ENCODE peak calls at places on chromosomes 11 and 22, in seven cellular contexts. G, Y, Z, X, U, D and R are unnamed samples.

GRCh38 chr11:635945-636510 is 1.0 kb upstream of the DRD4 start:
- DNase-seq in G (no peak), U (no peak), Z (no peak), X (no peak), Y (no peak), D (no peak), R (no peak)

GRCh38 chr11:62427630-62428233 is 8.9 kb downstream of the SCGB1A1 start:
- DNase-seq in D (no peak), X (no peak), G (peak), Y (no peak), U (peak), Z (no peak), R (peak)

GRCh38 chr11:5865826-5866225 is 8.3 kb upstream of the OR52E8 start:
- DNase-seq in G (no peak), Y (no peak), D (no peak), X (no peak), U (no peak), Z (no peak), R (no peak)

GRCh38 chr22:26322179-26322905 is 106.7 kb upstream of the ASPHD2 start:
- DNase-seq in Y (no peak), G (peak), D (no peak), U (peak), X (peak), Z (peak), R (peak)

GRCh38 chr22:44080936-44081853 is 57.1 kb downstream of the PARVB start:
- DNase-seq in Y (peak), D (peak), X (peak), G (peak), U (peak), Z (peak), R (peak)

GRCh38 chr22:29080061-29080975 is 7.5 kb downstream of the KREMEN1 start:
- DNase-seq in D (no peak), Z (no peak), U (no peak), G (peak), Y (no peak), X (no peak), R (peak)

GRCh38 chr11:8297781-8298440 is 34.2 kb upstream of the LMO1 start:
- DNase-seq in X (no peak), G (no peak), Z (no peak), U (no peak), D (no peak), Y (no peak), R (no peak)

GRCh38 chr11:4044971-4045646 is 49.5 kb upstream of the RRM1 start:
- DNase-seq in X (no peak), U (no peak), Z (peak), Y (no peak), G (no peak), D (no peak), R (no peak)

GRCh38 chr11:843818-844692 is 1.4 kb downstream of the TSPAN4 start:
- DNase-seq in G (peak), D (no peak), Y (no peak), U (peak), Z (peak), X (peak), R (peak)

GRCh38 chr11:83827940-83828554 is 541.9 kb upstream of the CCDC90B start:
- DNase-seq in Z (peak), Y (no peak), U (peak), G (peak), X (peak), D (no peak), R (peak)

GRCh38 chr11:131924446-131925240 is 554.2 kb downstream of the NTM start:
- DNase-seq in Y (no peak), Z (no peak), G (peak), U (peak), D (no peak), X (no peak), R (peak)

GRCh38 chr11:63845305-63845704 is 6.4 kb downstream of the MARK2 start:
- DNase-seq in U (peak), G (peak), Y (no peak), D (no peak), Z (peak), X (no peak), R (peak)